ENCODE peak calls at places on chromosomes 12 and 14, in six cellular contexts. P is ovary, S is thyroid gland, L is heart right ventricle, Q is WTC11, O is breast epithelium. F is an unnamed sample.
A peak's percentile ranks its signal among the peaks of the same experiment; 100 is the strongest.

GRCh38 chr12:122979908-122980191 is 631 bp upstream of the ARL6IP4 start:
- DNase-seq in P (no peak), S (no peak), L (no peak), Q (no peak), O (no peak), F (no peak)

GRCh38 chr14:76500480-76500879 is 124.5 kb downstream of the ESRRB start:
- DNase-seq in P (no peak), S (peak; percentile 19), L (no peak), Q (no peak), O (no peak), F (no peak)

GRCh38 chr14:92447416-92448197 is 66.0 kb upstream of the RIN3 start:
- DNase-seq in P (no peak), S (no peak), L (no peak), Q (no peak), O (no peak), F (no peak)

GRCh38 chr12:25689996-25690501 is 137.0 kb upstream of the LMNTD1 start:
- DNase-seq in P (peak; percentile 53), S (peak; percentile 86), L (peak; percentile 22), Q (no peak), O (peak; percentile 54), F (no peak)

GRCh38 chr14:100165376-100165775 is 5.9 kb upstream of the DEGS2 start:
- DNase-seq in P (peak; percentile 41), S (peak; percentile 49), L (no peak), Q (peak; percentile 60), O (no peak), F (no peak)

GRCh38 chr14:104900639-104901512 is 23.8 kb upstream of the PLD4 start:
- DNase-seq in P (no peak), S (no peak), L (no peak), Q (no peak), O (no peak), F (no peak)

GRCh38 chr14:54364555-54365415 is 32.0 kb upstream of the CDKN3 start:
- DNase-seq in P (no peak), S (peak; percentile 16), L (peak; percentile 68), Q (no peak), O (no peak), F (no peak)

GRCh38 chr12:51977320-51977753 is 25.8 kb downstream of the ACVR1B start:
- DNase-seq in P (no peak), S (peak; percentile 85), L (no peak), Q (no peak), O (no peak), F (no peak)

GRCh38 chr12:124207049-124207448 is 87.8 kb upstream of the RFLNA start:
- DNase-seq in P (no peak), S (no peak), L (no peak), Q (no peak), O (no peak), F (no peak)

GRCh38 chr12:19223018-19223417 is 93.5 kb downstream of the PLEKHA5 start:
- DNase-seq in P (no peak), S (no peak), L (no peak), Q (no peak), O (no peak), F (no peak)

GRCh38 chr12:4957781-4958180 is 48.1 kb downstream of the KCNA1 start:
- DNase-seq in P (no peak), S (no peak), L (no peak), Q (no peak), O (no peak), F (no peak)

GRCh38 chr12:131852551-131853299 is 24.5 kb downstream of the MMP17 start:
- DNase-seq in P (peak; percentile 32), S (no peak), L (no peak), Q (no peak), O (no peak), F (no peak)

GRCh38 chr12:116599285-116600122 is 40.3 kb downstream of the MAP1LC3B2 start:
- DNase-seq in P (peak; percentile 95), S (peak; percentile 88), L (peak; percentile 84), Q (peak; percentile 86), O (peak; percentile 82), F (peak; percentile 10)

GRCh38 chr14:51957950-51958349 is 31.4 kb upstream of the RTRAF start:
- DNase-seq in P (no peak), S (no peak), L (no peak), Q (no peak), O (no peak), F (no peak)

GRCh38 chr12:113306382-113306781 is 28.5 kb downstream of the SLC8B1 start:
- DNase-seq in P (no peak), S (no peak), L (no peak), Q (no peak), O (no peak), F (no peak)

GRCh38 chr12:101773560-101774206 is 34.4 kb upstream of the SYCP3 start:
- DNase-seq in P (peak; percentile 54), S (peak; percentile 50), L (peak; percentile 59), Q (peak; percentile 56), O (peak; percentile 59), F (no peak)

GRCh38 chr12:53791735-53792326 is 40.1 kb upstream of the CISTR start:
- DNase-seq in P (no peak), S (no peak), L (no peak), Q (peak; percentile 62), O (no peak), F (no peak)
- TF ChIP-seq CTCF in P (no peak), S (no peak), L (peak; percentile 53), Q (peak; percentile 69), O (peak; percentile 15), F (peak; percentile 10)

GRCh38 chr14:39289523-39289922 is 55.8 kb downstream of the MIA2 start:
- DNase-seq in P (no peak), S (no peak), L (no peak), Q (no peak), O (no peak), F (no peak)

GRCh38 chr14:39291739-39292138 is 58.0 kb downstream of the MIA2 start:
- DNase-seq in P (no peak), S (no peak), L (no peak), Q (no peak), O (no peak), F (no peak)

DNA sequence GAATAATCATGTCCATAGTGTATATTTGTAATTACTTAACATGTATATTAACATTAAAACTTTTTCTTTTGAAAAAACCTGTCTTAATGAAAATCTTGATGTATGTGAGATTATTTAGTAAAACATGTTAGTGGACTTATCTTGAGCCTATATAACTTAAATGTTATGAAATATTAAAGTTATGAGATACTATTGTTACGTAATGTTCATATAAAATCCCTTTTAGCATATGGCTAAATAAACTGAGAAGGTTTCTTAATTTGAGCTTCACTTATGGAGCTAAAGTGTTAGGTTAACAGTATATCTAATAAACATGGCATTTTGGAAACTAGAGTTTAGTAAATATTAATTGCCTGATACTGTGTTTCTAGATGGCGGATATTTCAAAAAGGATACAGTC is 59.9 kb downstream of the MIA2 start:
- DNase-seq in P (no peak), S (no peak), L (no peak), Q (no peak), O (no peak), F (no peak)
- TF ChIP-seq CTCF in P (no peak), S (no peak), L (no peak), Q (no peak), O (no peak), F (no peak)

DNA sequence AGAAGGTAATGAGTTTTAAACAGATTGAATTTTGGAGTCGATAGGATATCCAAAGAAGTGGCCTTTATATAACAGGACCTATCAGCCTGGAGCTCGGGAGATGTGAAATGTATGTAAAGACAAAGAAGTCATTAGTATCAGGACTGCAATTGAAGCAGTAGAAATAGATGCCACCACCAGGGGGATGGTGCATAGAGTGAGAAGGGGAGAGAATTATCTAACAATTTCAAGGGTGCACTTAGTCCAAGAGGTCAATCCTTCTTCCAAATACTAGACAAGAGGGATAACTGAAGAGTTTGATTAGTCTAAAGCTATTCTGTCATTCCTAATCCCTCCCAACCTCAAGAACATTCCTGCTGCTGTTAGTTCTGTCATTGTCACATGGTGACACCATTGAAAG is 127.8 kb downstream of the CFAP54 start:
- DNase-seq in P (no peak), S (no peak), L (no peak), Q (peak; percentile 14), O (no peak), F (no peak)
- TF ChIP-seq CTCF in P (no peak), S (no peak), L (no peak), Q (no peak), O (no peak), F (no peak)

GRCh38 chr14:78448483-78449094 is 278.4 kb downstream of the NRXN3 start:
- DNase-seq in P (no peak), S (peak; percentile 24), L (peak; percentile 36), Q (peak; percentile 80), O (no peak), F (no peak)
- TF ChIP-seq CTCF in P (no peak), S (peak; percentile 30), L (peak; percentile 67), Q (peak; percentile 79), O (no peak), F (peak; percentile 53)

GRCh38 chr12:89352242-89352491 is 134 bp downstream of the DUSP6 start:
- DNase-seq in P (no peak), S (no peak), L (no peak), Q (no peak), O (no peak), F (no peak)

GRCh38 chr12:89353823-89354629 is 1.7 kb upstream of the DUSP6 start:
- DNase-seq in P (peak; percentile 70), S (peak; percentile 71), L (peak; percentile 81), Q (peak; percentile 93), O (peak; percentile 85), F (peak; percentile 23)

GRCh38 chr12:89352492-89353187 is at the start of gene DUSP6:
- DNase-seq in P (peak; percentile 79), S (peak; percentile 94), L (peak; percentile 96), Q (peak; percentile 96), O (peak; percentile 93), F (peak; percentile 80)

GRCh38 chr12:89354630-89354931 is 2.3 kb upstream of the DUSP6 start:
- DNase-seq in P (no peak), S (no peak), L (no peak), Q (no peak), O (no peak), F (no peak)

DNA sequence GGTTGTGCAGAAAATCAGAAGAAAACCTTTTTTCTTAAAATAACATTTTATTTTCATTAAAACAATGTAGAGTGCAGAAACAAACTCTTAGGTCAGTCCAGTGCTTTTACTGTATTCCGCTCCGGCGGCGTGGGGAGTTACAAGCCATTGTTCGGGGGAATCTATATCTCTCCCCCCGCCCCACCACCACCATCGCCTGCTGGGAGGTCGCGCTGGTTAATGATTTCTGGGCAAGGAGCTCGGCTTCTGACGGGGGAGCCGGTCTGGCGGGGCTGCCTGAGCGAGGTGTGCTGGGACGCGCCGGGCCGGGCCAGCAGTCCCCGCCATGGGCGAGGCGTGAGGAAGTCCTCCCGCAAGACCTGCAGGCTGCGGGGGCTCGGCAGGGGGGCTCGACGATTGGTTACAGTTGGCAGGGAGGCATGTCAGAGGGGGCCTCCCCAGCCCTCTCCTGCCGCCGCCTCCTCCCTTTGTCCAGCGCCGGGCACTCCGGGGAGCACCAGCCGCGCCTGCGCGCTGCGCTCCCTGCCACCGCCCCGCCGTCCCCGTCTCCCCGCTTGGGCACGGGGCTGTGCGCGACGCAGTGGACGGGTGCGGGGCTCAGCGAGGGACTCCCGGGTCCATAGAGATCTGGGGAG is 1.0 kb upstream of the DUSP6 start:
- DNase-seq in P (peak; percentile 61), S (peak; percentile 78), L (peak; percentile 65), Q (peak; percentile 82), O (peak; percentile 74), F (no peak)
- TF ChIP-seq CTCF in P (no peak), S (no peak), L (no peak), Q (no peak), O (no peak), F (no peak)